ENCODE peak calls at places on chromosomes 4 and X, in four cellular contexts. One of them, this sample, is unnamed.

GRCh38 chr4:68304731-68305130 is 45.2 kb downstream of the YTHDC1 start:
- DNase-seq in adrenal gland: no peak
- DNase-seq in tibial nerve: no peak
- DNase-seq in IMR-90: no peak
- DNase-seq in this sample: no peak

GRCh38 chrX:126886997-126887396 is 67.5 kb downstream of the PRR32 start:
- DNase-seq in IMR-90: no peak
- DNase-seq in adrenal gland: no peak
- DNase-seq in tibial nerve: no peak
- DNase-seq in this sample: no peak

GRCh38 chrX:45295587-45295986 is 94.9 kb upstream of the DIPK2B start:
- DNase-seq in IMR-90: peak; percentile 36
- DNase-seq in tibial nerve: no peak
- DNase-seq in adrenal gland: no peak
- DNase-seq in this sample: no peak

GRCh38 chrX:13937370-13938052 is 92.2 kb downstream of the GEMIN8 start:
- DNase-seq in IMR-90: peak; percentile 53
- DNase-seq in tibial nerve: no peak
- DNase-seq in adrenal gland: no peak
- DNase-seq in this sample: no peak

GRCh38 chr4:134552063-134552462 is 350.5 kb upstream of the PABPC4L start:
- DNase-seq in tibial nerve: no peak
- DNase-seq in IMR-90: no peak
- DNase-seq in adrenal gland: no peak
- DNase-seq in this sample: no peak

GRCh38 chrX:70386240-70386639 is 36.9 kb upstream of the GDPD2 start:
- DNase-seq in adrenal gland: no peak
- DNase-seq in tibial nerve: no peak
- DNase-seq in IMR-90: peak; percentile 37
- DNase-seq in this sample: no peak

GRCh38 chrX:39253551-39253950 is 452.3 kb downstream of the MID1IP1 start:
- DNase-seq in IMR-90: no peak
- DNase-seq in tibial nerve: no peak
- DNase-seq in adrenal gland: no peak
- DNase-seq in this sample: no peak

GRCh38 chr4:2793920-2794706 is 1.2 kb downstream of the SH3BP2 start:
- DNase-seq in tibial nerve: peak; percentile 16
- DNase-seq in IMR-90: no peak
- DNase-seq in adrenal gland: peak; percentile 67
- DNase-seq in this sample: peak; percentile 86

GRCh38 chr4:94695389-94695788 is 62.4 kb upstream of the BMPR1B start:
- DNase-seq in adrenal gland: no peak
- DNase-seq in tibial nerve: no peak
- DNase-seq in IMR-90: peak; percentile 21
- DNase-seq in this sample: no peak

GRCh38 chr4:24244663-24245519 is 339.5 kb downstream of the DHX15 start:
- DNase-seq in IMR-90: peak; percentile 32
- DNase-seq in tibial nerve: no peak
- DNase-seq in adrenal gland: no peak
- DNase-seq in this sample: no peak

GRCh38 chrX:138745215-138745614 is 33.7 kb upstream of the FGF13 start:
- DNase-seq in adrenal gland: peak; percentile 41
- DNase-seq in IMR-90: peak; percentile 60
- DNase-seq in tibial nerve: no peak
- DNase-seq in this sample: no peak

GRCh38 chr4:83205760-83206159 is 78.8 kb downstream of the COQ2 start:
- DNase-seq in IMR-90: no peak
- DNase-seq in adrenal gland: no peak
- DNase-seq in tibial nerve: no peak
- DNase-seq in this sample: no peak

GRCh38 chrX:72569786-72570185 is 2.9 kb downstream of the HDAC8 start:
- DNase-seq in tibial nerve: no peak
- DNase-seq in IMR-90: peak; percentile 86
- DNase-seq in adrenal gland: no peak
- DNase-seq in this sample: no peak

GRCh38 chrX:71998836-71999509 is 88.3 kb downstream of the NHSL2 start:
- DNase-seq in tibial nerve: no peak
- DNase-seq in IMR-90: no peak
- DNase-seq in adrenal gland: peak; percentile 32
- DNase-seq in this sample: no peak

GRCh38 chr4:4411906-4412305 is 25.0 kb downstream of the NSG1 start:
- DNase-seq in adrenal gland: no peak
- DNase-seq in IMR-90: no peak
- DNase-seq in tibial nerve: no peak
- DNase-seq in this sample: peak; percentile 64

GRCh38 chr4:145784036-145784435 is 104.1 kb downstream of the C4orf51 start:
- DNase-seq in adrenal gland: no peak
- DNase-seq in tibial nerve: no peak
- DNase-seq in IMR-90: no peak
- DNase-seq in this sample: no peak

GRCh38 chrX:101395789-101396188 is 5.0 kb downstream of the RPL36A start:
- DNase-seq in adrenal gland: no peak
- DNase-seq in tibial nerve: no peak
- DNase-seq in IMR-90: no peak
- DNase-seq in this sample: no peak

GRCh38 chrX:105552395-105552794 is 269.9 kb upstream of the NRK start:
- DNase-seq in tibial nerve: no peak
- DNase-seq in adrenal gland: no peak
- DNase-seq in IMR-90: no peak
- DNase-seq in this sample: no peak

GRCh38 chr4:41122775-41123174 is 91.6 kb downstream of the APBB2 start:
- DNase-seq in IMR-90: no peak
- DNase-seq in adrenal gland: no peak
- DNase-seq in tibial nerve: no peak
- DNase-seq in this sample: no peak

GRCh38 chrX:149819371-149819770 is 37.6 kb downstream of the MAGEA9 start:
- DNase-seq in IMR-90: no peak
- DNase-seq in adrenal gland: no peak
- DNase-seq in tibial nerve: no peak
- DNase-seq in this sample: no peak

GRCh38 chr4:84672177-84672576 is 89.2 kb downstream of the CDS1 start:
- DNase-seq in tibial nerve: no peak
- DNase-seq in IMR-90: no peak
- DNase-seq in adrenal gland: no peak
- DNase-seq in this sample: no peak

GRCh38 chr4:2260336-2261109 is 1.4 kb downstream of the MXD4 start:
- DNase-seq in IMR-90: no peak
- DNase-seq in tibial nerve: peak; percentile 13
- DNase-seq in adrenal gland: peak; percentile 35
- DNase-seq in this sample: peak; percentile 89

GRCh38 chr4:170138580-170139194 is 48.9 kb upstream of the AADAT start:
- DNase-seq in IMR-90: peak; percentile 73
- DNase-seq in adrenal gland: peak; percentile 66
- DNase-seq in tibial nerve: peak; percentile 50
- DNase-seq in this sample: peak; percentile 79

GRCh38 chrX:28549839-28550238 is 37.4 kb upstream of the IL1RAPL1 start:
- DNase-seq in IMR-90: no peak
- DNase-seq in adrenal gland: no peak
- DNase-seq in tibial nerve: no peak
- DNase-seq in this sample: no peak

GRCh38 chrX:105313596-105313995 is 93.1 kb upstream of the TEX13A start:
- DNase-seq in adrenal gland: no peak
- DNase-seq in tibial nerve: no peak
- DNase-seq in IMR-90: no peak
- DNase-seq in this sample: no peak

GRCh38 chrX:19728083-19728648 is 159.2 kb downstream of the SH3KBP1 start:
- DNase-seq in adrenal gland: no peak
- DNase-seq in IMR-90: no peak
- DNase-seq in tibial nerve: no peak
- DNase-seq in this sample: no peak

GRCh38 chr4:182102576-182102975 is 140.6 kb upstream of the TENM3 start:
- DNase-seq in IMR-90: no peak
- DNase-seq in tibial nerve: no peak
- DNase-seq in adrenal gland: no peak
- DNase-seq in this sample: no peak

GRCh38 chr4:143581331-143581961 is 67.9 kb downstream of the SMARCA5 start:
- DNase-seq in adrenal gland: no peak
- DNase-seq in tibial nerve: no peak
- DNase-seq in IMR-90: no peak
- DNase-seq in this sample: no peak

GRCh38 chr4:2934077-2934812 is 29.0 kb downstream of the NOP14 start:
- DNase-seq in adrenal gland: peak; percentile 52
- DNase-seq in tibial nerve: peak; percentile 64
- DNase-seq in IMR-90: peak; percentile 24
- DNase-seq in this sample: peak; percentile 92

GRCh38 chrX:1486749-1487361 is 34.1 kb upstream of the ASMTL start:
- DNase-seq in tibial nerve: no peak
- DNase-seq in adrenal gland: peak; percentile 27
- DNase-seq in IMR-90: no peak
- DNase-seq in this sample: peak; percentile 81

GRCh38 chr4:6446130-6446482 is 26.3 kb downstream of the PPP2R2C start:
- DNase-seq in IMR-90: no peak
- DNase-seq in adrenal gland: no peak
- DNase-seq in tibial nerve: no peak
- DNase-seq in this sample: no peak

GRCh38 chr4:6449335-6449734 is 23.1 kb downstream of the PPP2R2C start:
- DNase-seq in tibial nerve: no peak
- DNase-seq in IMR-90: no peak
- DNase-seq in adrenal gland: no peak
- DNase-seq in this sample: no peak

GRCh38 chr4:6448476-6449170 is 23.8 kb downstream of the PPP2R2C start:
- DNase-seq in tibial nerve: no peak
- DNase-seq in adrenal gland: no peak
- DNase-seq in IMR-90: no peak
- DNase-seq in this sample: peak; percentile 61

GRCh38 chr4:6446538-6447451 is 25.6 kb downstream of the PPP2R2C start:
- DNase-seq in tibial nerve: no peak
- DNase-seq in IMR-90: no peak
- DNase-seq in adrenal gland: no peak
- DNase-seq in this sample: peak; percentile 72

DNA sequence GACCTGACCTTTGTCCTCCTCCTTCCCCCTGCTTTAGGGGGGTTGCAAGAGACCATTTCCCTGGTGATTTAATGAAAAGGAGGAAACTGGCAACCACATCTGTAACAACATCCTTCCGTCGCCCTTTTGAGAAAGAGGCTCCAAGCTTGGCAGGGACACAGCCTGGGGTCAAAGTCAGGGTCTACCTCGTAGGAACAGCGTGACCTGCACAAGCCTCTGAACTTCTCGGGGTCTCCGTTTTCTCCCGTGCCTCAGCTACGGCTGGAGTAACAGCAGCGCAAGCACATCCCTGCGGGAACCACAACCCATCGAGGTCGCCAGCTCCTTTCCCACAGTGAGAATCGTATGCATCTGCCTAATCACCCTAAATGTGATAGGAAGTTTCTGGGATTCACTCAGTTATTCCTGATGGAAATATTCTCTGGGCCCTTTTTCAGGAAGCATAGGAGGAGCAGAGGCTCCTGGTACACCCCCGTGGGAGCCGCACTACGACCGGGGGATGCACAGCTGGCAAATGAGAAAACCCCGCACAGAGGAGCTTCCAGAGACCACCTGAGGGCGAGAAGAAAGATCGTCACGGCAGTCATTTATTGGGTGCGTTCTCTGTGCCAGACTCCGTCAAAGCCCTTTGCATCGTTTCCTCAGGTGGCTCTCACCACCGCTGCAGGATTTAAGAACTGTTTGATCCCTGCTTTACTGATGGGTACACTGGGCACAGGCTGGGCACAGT is 24.7 kb downstream of the PPP2R2C start:
- DNase-seq in tibial nerve: no peak
- DNase-seq in adrenal gland: no peak
- DNase-seq in IMR-90: no peak
- DNase-seq in this sample: peak; percentile 55
- H3K27me3 ChIP-seq in tibial nerve: peaks cover 4% of the 10 kb centered on the region
- H3K27me3 ChIP-seq in adrenal gland: peaks cover 6% of the 10 kb centered on the region
- H3K27me3 ChIP-seq in IMR-90: peaks cover 18% of the 10 kb centered on the region
- H3K27me3 ChIP-seq in this sample: no peaks in the 10 kb centered on the region

GRCh38 chr4:184473515-184474260 is 662 bp downstream of the IRF2 start:
- DNase-seq in IMR-90: peak; percentile 32
- DNase-seq in tibial nerve: no peak
- DNase-seq in adrenal gland: peak; percentile 50
- DNase-seq in this sample: peak; percentile 92

GRCh38 chr4:184476660-184477059 is 2.3 kb upstream of the IRF2 start:
- DNase-seq in tibial nerve: no peak
- DNase-seq in adrenal gland: no peak
- DNase-seq in IMR-90: no peak
- DNase-seq in this sample: peak; percentile 77

GRCh38 chr4:184474261-184475095 is at the start of gene IRF2:
- DNase-seq in tibial nerve: peak; percentile 91
- DNase-seq in adrenal gland: peak; percentile 97
- DNase-seq in IMR-90: peak; percentile 97
- DNase-seq in this sample: peak; percentile 99

GRCh38 chr4:184473265-184473514 is 1.2 kb downstream of the IRF2 start:
- DNase-seq in adrenal gland: no peak
- DNase-seq in IMR-90: no peak
- DNase-seq in tibial nerve: no peak
- DNase-seq in this sample: peak; percentile 90

GRCh38 chr4:184475096-184475461 is 729 bp upstream of the IRF2 start:
- DNase-seq in IMR-90: peak; percentile 35
- DNase-seq in tibial nerve: no peak
- DNase-seq in adrenal gland: peak; percentile 54
- DNase-seq in this sample: peak; percentile 87
- TF ChIP-seq POLR2A in IMR-90: no peak
- TF ChIP-seq POLR2A in tibial nerve: no peak
- TF ChIP-seq POLR2A in adrenal gland: no peak
- TF ChIP-seq POLR2A in this sample: no peak

DNA sequence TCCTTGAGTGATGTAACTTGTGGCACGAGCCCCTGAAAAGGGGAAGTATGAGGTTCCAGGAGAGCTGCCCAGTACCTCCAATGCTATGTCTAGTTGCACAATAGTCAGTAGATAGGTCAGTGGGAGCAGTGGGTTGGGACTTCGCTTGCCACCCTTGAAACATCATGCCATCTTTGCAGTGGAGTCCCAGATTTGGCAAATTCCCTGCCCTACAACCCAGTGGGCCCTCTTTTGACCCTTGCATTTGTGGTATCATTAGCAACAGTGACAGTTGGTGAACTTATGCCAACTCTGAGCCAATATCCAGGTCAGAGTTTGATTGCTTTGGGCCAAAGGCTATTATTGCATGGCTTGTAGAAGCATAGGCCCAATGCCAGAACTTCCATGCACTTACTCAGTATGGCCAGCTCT is 12.3 kb downstream of the FHL1 start:
- DNase-seq in IMR-90: no peak
- DNase-seq in tibial nerve: no peak
- DNase-seq in adrenal gland: no peak
- DNase-seq in this sample: no peak
- H3K27ac ChIP-seq in IMR-90: no peak overlapping the region
- H3K27ac ChIP-seq in tibial nerve: no peak overlapping the region
- H3K27ac ChIP-seq in adrenal gland: no peak overlapping the region
- H3K27ac ChIP-seq in this sample: no peak overlapping the region

DNA sequence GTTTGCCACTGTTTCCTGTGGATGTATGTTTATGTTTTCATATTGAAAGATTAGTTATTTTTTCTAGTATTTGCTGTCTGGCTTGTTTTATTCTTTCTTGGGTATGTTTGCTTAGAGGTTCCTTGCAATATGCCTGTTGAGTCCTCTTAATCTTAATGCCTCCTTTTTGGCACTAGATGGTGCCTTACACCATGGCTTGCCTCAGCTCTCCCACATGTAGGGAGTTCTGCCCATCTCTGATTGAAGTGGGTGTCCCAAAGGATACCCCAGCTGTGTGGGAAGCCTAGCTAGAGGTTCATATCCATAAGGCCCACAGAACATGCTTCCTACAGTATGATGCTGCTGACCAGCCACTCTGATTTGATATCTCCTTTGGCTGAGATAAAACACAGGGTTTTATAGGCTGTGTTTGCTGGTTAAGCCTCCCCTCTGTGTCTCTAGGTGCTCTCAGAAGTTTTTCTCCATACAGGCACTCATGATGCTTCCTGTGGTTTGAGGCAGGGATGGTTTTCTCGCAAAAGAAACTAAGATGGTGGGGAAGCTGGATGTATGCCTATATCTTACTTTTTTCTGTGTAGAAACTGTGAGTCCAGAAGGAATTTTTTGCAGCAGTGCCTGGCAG is 162.4 kb downstream of the ASB9 start:
- DNase-seq in IMR-90: no peak
- DNase-seq in adrenal gland: no peak
- DNase-seq in tibial nerve: no peak
- DNase-seq in this sample: no peak
- H3K27me3 ChIP-seq in IMR-90: no peaks in the 10 kb centered on the region
- H3K27me3 ChIP-seq in adrenal gland: no peaks in the 10 kb centered on the region
- H3K27me3 ChIP-seq in tibial nerve: no peaks in the 10 kb centered on the region
- H3K27me3 ChIP-seq in this sample: no peaks in the 10 kb centered on the region

This sample was measured in spleen.